ENCODE peak calls at places on chromosomes 5 and 9, in nine cellular contexts. Y is CD8-positive, alpha-beta T cell; M is thyroid gland; A is HFF-Myc; N is left cardiac atrium; U is cardiac fibroblast; H is activated CD4-positive, alpha-beta T cell treated with anti-CD3 and anti-CD28 coated beads for 36 hours; K is T-cell; O is glomerular endothelial cell. V is an unnamed sample.

GRCh38 chr5:171442287-171443042 is 23.0 kb downstream of the FGF18 start:
- DNase-seq in Y (no peak), M (peak), A (no peak), N (no peak), U (peak), H (no peak), K (no peak), O (no peak), V (no peak)

GRCh38 chr5:150309101-150309897 is 6.6 kb upstream of the ARSI start:
- DNase-seq in Y (no peak), M (no peak), A (no peak), N (no peak), U (no peak), H (no peak), K (no peak), O (no peak), V (no peak)

GRCh38 chr9:110135858-110136257 is 72.1 kb downstream of the C9orf152 start:
- DNase-seq in Y (no peak), M (no peak), A (no peak), N (no peak), U (no peak), H (no peak), K (no peak), O (no peak), V (no peak)

GRCh38 chr9:69122086-69122390 is 52.0 kb upstream of the TJP2 start:
- DNase-seq in Y (peak), M (peak), A (no peak), N (peak), U (peak), H (peak), K (no peak), O (no peak), V (peak)

GRCh38 chr9:121984726-121985402 is 108.2 kb downstream of the TTLL11 start:
- DNase-seq in Y (no peak), M (no peak), A (no peak), N (peak), U (peak), H (no peak), K (no peak), O (no peak), V (no peak)

GRCh38 chr5:149063017-149063687 is at the start of gene SH3TC2:
- DNase-seq in Y (no peak), M (peak), A (no peak), N (peak), U (peak), H (no peak), K (no peak), O (no peak), V (no peak)

GRCh38 chr5:14267166-14267838 is 124.2 kb downstream of the TRIO start:
- DNase-seq in Y (no peak), M (peak), A (no peak), N (no peak), U (no peak), H (no peak), K (no peak), O (no peak), V (no peak)

GRCh38 chr9:124480621-124480981 is 26.6 kb downstream of the NR5A1 start:
- DNase-seq in Y (no peak), M (no peak), A (peak), N (no peak), U (peak), H (peak), K (no peak), O (no peak), V (no peak)

GRCh38 chr5:162230348-162230747 is 162.8 kb downstream of the GABRG2 start:
- DNase-seq in Y (no peak), M (peak), A (no peak), N (no peak), U (no peak), H (no peak), K (no peak), O (no peak), V (no peak)

GRCh38 chr5:54030981-54031380 is 279.4 kb downstream of the ARL15 start:
- DNase-seq in Y (no peak), M (no peak), A (no peak), N (no peak), U (no peak), H (no peak), K (no peak), O (no peak), V (no peak)

GRCh38 chr9:37800631-37801286 is at the start of gene DCAF10:
- DNase-seq in Y (peak), M (peak), A (no peak), N (peak), U (peak), H (peak), K (peak), O (no peak), V (peak)

GRCh38 chr5:17805426-17805825 is 171.2 kb downstream of the TAF11L14 start:
- DNase-seq in Y (no peak), M (no peak), A (no peak), N (no peak), U (no peak), H (no peak), K (no peak), O (peak), V (no peak)

GRCh38 chr9:99030082-99030481 is 74.8 kb upstream of the TGFBR1 start:
- DNase-seq in Y (no peak), M (no peak), A (peak), N (no peak), U (peak), H (no peak), K (no peak), O (no peak), V (no peak)

GRCh38 chr5:163360681-163361080 is 76.7 kb upstream of the CCNG1 start:
- DNase-seq in Y (no peak), M (no peak), A (no peak), N (no peak), U (no peak), H (no peak), K (no peak), O (no peak), V (no peak)

GRCh38 chr5:1265026-1265425 is 29.8 kb downstream of the TERT start:
- DNase-seq in Y (no peak), M (no peak), A (no peak), N (no peak), U (no peak), H (no peak), K (no peak), O (no peak), V (no peak)

GRCh38 chr9:130128782-130129424 is 43.3 kb upstream of the NCS1 start:
- DNase-seq in Y (peak), M (no peak), A (no peak), N (peak), U (peak), H (peak), K (no peak), O (no peak), V (peak)

GRCh38 chr9:97954550-97954989 is 16.6 kb upstream of the HEMGN start:
- DNase-seq in Y (peak), M (peak), A (no peak), N (no peak), U (peak), H (peak), K (peak), O (no peak), V (no peak)

GRCh38 chr9:4541848-4542247 is 51.6 kb downstream of the SLC1A1 start:
- DNase-seq in Y (no peak), M (no peak), A (no peak), N (no peak), U (no peak), H (no peak), K (no peak), O (no peak), V (no peak)

GRCh38 chr5:141155540-141156374 is 5.9 kb downstream of the PCDHB6 start:
- DNase-seq in Y (no peak), M (no peak), A (no peak), N (no peak), U (no peak), H (no peak), K (no peak), O (no peak), V (no peak)

GRCh38 chr9:137218754-137219271 is 3.2 kb downstream of the RNF208 start:
- DNase-seq in Y (no peak), M (no peak), A (no peak), N (no peak), U (peak), H (no peak), K (no peak), O (no peak), V (no peak)

GRCh38 chr9:85900504-85901201 is 40.3 kb upstream of the NAA35 start:
- DNase-seq in Y (peak), M (no peak), A (no peak), N (no peak), U (peak), H (peak), K (no peak), O (no peak), V (no peak)

GRCh38 chr9:136881691-136882108 is 4.6 kb upstream of the TRAF2 start:
- DNase-seq in Y (peak), M (no peak), A (no peak), N (no peak), U (peak), H (peak), K (peak), O (no peak), V (no peak)

GRCh38 chr5:112279082-112279481 is 140.0 kb downstream of the EPB41L4A start:
- DNase-seq in Y (no peak), M (no peak), A (no peak), N (no peak), U (no peak), H (no peak), K (no peak), O (no peak), V (no peak)